ENCODE peak calls at places on chromosomes 7 and 10, in four cellular contexts. U is GM12891, T is neural crest cell, E is DMS153. J is an unnamed sample.

GRCh38 chr10:12566161-12567115 is 217.1 kb downstream of the CAMK1D start:
- DNase-seq in U (no peak), T (no peak), E (no peak), J (no peak)

GRCh38 chr10:99394256-99394655 is 36.2 kb downstream of the GOT1 start:
- DNase-seq in U (no peak), T (no peak), E (peak), J (no peak)

GRCh38 chr10:99917963-99918825 is 91.6 kb downstream of the DNMBP start:
- DNase-seq in U (no peak), T (peak), E (no peak), J (no peak)

GRCh38 chr7:140639366-140640053 is 1.1 kb downstream of the DENND2A start:
- DNase-seq in U (no peak), T (no peak), E (no peak), J (no peak)

GRCh38 chr10:112915590-112916572 is 34.2 kb upstream of the TCF7L2 start:
- DNase-seq in U (no peak), T (no peak), E (peak), J (no peak)

GRCh38 chr10:79487296-79488194 is 24.8 kb upstream of the EIF5AL1 start:
- DNase-seq in U (peak), T (peak), E (peak), J (no peak)

GRCh38 chr7:27636326-27637006 is 26.2 kb downstream of the HIBADH start:
- DNase-seq in U (no peak), T (no peak), E (no peak), J (no peak)

GRCh38 chr7:90178592-90179279 is 24.5 kb downstream of the STEAP1 start:
- DNase-seq in U (no peak), T (no peak), E (no peak), J (no peak)

GRCh38 chr10:104766341-104766740 is 125.3 kb downstream of the SORCS3 start:
- DNase-seq in U (no peak), T (no peak), E (no peak), J (peak)

GRCh38 chr10:74919671-74920070 is 93.3 kb downstream of the KAT6B start:
- DNase-seq in U (no peak), T (no peak), E (no peak), J (no peak)

GRCh38 chr10:9951481-9952257 is 1066.0 kb upstream of the CELF2 start:
- DNase-seq in U (no peak), T (no peak), E (no peak), J (no peak)

J was measured in NCI-H774.